ENCODE peak calls at places on chromosomes 3 and 15, in seven cellular contexts. T, S, J, V, M, H and W are unnamed samples.

GRCh38 chr3:168889666-168890065 is 773.8 kb downstream of the MECOM start:
- DNase-seq in M (no peak), S (no peak), J (no peak), V (no peak), H (no peak), T (no peak), W (no peak)

GRCh38 chr3:80050826-80051601 is 283.2 kb upstream of the ROBO1 start:
- DNase-seq in S (no peak), H (no peak), V (no peak), M (no peak), J (no peak), T (peak), W (no peak)

GRCh38 chr3:181941250-181941649 is 229.5 kb downstream of the SOX2 start:
- DNase-seq in V (no peak), J (no peak), M (no peak), S (no peak), H (no peak), T (no peak), W (no peak)

GRCh38 chr3:11005686-11006256 is 13.2 kb downstream of the SLC6A1 start:
- DNase-seq in M (no peak), T (no peak), V (no peak), H (no peak), S (peak), J (no peak), W (no peak)

GRCh38 chr15:74726774-74727164 is 1.4 kb upstream of the CYP1A1 start:
- DNase-seq in M (no peak), T (no peak), V (no peak), J (no peak), S (no peak), H (no peak), W (no peak)

GRCh38 chr15:57560976-57561711 is 30.6 kb upstream of the MYZAP start:
- DNase-seq in T (peak), S (peak), M (peak), H (peak), J (peak), V (peak), W (peak)

GRCh38 chr3:56958879-56959607 is 101.4 kb upstream of the SPATA12 start:
- DNase-seq in J (no peak), T (no peak), V (no peak), S (no peak), H (no peak), M (no peak), W (no peak)

GRCh38 chr3:172221550-172221949 is 182.2 kb downstream of the FNDC3B start:
- DNase-seq in S (peak), V (peak), M (no peak), T (no peak), H (no peak), J (peak), W (peak)

GRCh38 chr3:170690133-170690981 is 104.5 kb upstream of the SLC7A14 start:
- DNase-seq in M (peak), S (peak), T (peak), J (no peak), H (peak), V (peak), W (peak)

GRCh38 chr15:92391640-92392039 is 2.0 kb upstream of the ST8SIA2 start:
- DNase-seq in T (peak), J (peak), M (no peak), V (no peak), S (peak), H (no peak), W (peak)

GRCh38 chr3:38658886-38659285 is 9.4 kb upstream of the SCN5A start:
- DNase-seq in S (no peak), M (no peak), V (no peak), J (no peak), T (no peak), H (peak), W (no peak)

GRCh38 chr3:38657369-38657768 is 7.9 kb upstream of the SCN5A start:
- DNase-seq in S (no peak), H (no peak), M (no peak), T (no peak), V (no peak), J (no peak), W (no peak)

DNA sequence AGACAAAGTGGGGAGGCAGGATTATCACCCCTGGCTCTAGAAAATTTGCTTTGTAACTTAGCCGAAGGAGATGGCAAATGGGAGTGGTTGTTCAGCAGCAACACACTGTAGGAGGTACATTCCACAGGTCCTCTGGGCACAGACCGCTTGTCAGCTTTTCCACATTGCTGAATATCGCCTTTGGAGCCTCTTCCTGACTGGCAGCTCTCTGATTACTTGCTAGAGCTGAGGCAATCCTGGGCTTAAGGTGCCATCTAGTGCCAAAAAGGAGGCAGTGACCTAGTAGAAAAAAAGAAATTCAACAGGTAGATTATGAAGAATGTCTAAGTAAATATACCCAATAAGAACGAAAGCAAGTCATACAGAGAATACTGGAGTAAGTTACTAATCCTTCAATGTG is 13.1 kb upstream of the SCN5A start:
- DNase-seq in J (no peak), M (no peak), T (peak), V (peak), S (peak), H (no peak), W (peak)
- TF ChIP-seq CTCF in J (peak), M (peak), T (peak), V (peak), S (peak), H (peak), W (peak)

GRCh38 chr15:69410290-69410874 is 3.8 kb upstream of the KIF23 start:
- DNase-seq in J (no peak), H (peak), S (peak), M (no peak), T (peak), V (peak), W (peak)
- TF ChIP-seq CTCF in J (peak), H (peak), S (peak), M (no peak), T (peak), V (peak), W (peak)

DNA sequence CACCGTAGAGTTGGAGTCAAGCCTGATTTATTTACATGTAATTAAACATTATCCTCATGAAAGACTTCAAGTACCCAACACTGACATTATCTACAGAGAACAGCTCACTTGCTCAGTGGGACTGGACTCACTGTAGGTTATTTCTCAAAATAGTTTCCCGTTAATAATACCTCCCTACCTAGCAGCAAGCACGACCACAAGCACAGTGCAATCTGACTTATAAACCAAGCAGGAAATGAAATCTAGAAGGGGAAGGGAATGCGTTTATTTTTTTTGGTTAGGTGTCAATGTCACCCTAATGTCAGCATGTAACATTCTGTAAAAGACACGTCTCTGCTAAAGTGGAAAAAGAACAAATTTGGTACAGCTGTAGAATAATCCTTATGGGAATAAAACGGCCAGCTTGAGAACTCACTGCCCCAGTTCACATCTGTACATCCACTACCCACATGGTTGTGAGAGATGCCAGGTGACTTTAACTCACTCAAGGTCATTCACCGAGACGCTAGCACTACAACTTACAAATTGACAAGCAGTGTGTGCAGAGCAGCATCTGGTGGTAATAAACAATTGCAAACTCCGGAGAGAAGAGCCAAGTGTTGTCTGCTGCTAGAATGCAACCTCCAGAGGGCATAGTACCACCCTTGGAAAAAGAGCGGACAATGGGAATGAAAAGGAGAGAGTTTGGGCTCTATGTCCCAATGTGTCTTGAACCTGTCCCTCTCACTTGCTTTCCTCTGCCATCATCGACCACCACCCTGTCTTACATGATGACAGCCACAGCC is 242.5 kb downstream of the CADPS start:
- DNase-seq in T (no peak), V (peak), M (no peak), H (no peak), S (no peak), J (no peak), W (no peak)
- TF ChIP-seq CTCF in T (peak), V (peak), M (no peak), H (no peak), S (peak), J (no peak), W (peak)

DNA sequence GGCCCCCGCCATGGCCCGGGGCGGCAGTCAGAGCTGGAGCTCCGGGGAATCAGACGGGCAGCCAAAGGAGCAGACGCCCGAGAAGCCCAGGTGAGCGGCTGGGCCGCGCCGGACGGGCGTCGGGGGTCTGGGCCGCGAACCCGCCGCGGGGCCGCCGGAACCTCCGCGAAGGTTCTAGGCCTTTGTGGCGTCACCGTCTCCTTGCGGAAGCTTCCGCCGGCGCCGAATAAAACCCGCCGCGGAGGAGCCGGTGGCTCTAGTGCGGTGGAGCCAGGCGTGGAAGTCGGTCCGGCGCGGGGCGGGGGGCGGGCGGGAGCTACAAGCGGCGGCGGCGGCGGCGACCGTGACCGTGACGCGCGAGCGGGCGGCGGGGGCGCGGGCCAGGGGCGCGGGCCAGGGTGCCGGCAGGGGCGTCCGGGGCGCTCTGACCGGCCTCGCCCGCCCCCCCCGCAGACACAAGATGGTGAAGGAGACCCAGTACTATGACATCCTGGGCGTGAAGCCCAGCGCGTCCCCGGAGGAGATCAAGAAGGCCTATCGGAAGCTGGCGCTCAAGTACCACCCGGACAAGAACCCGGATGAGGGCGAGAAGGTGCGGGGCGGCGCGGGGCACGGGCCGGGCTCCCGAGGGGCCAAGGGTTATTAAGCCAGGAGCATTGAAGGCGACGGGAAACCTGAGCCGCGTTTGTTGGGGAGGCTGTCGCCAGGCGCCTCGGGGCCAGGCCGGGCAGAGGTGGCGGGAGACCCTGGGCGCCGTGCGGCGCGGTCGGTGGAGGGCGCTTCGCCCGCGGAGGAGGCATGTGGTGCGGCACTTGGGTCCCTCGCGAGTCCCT is at the start of gene DNAJA4:
- DNase-seq in M (no peak), V (peak), T (peak), H (no peak), J (peak), S (peak), W (no peak)
- TF ChIP-seq CTCF in M (no peak), V (no peak), T (no peak), H (peak), J (no peak), S (peak), W (no peak)

GRCh38 chr15:77107068-77107467 is 36.2 kb upstream of the TSPAN3 start:
- DNase-seq in S (peak), M (no peak), V (peak), J (no peak), H (no peak), T (peak), W (no peak)

GRCh38 chr15:77111813-77112212 is 40.9 kb upstream of the TSPAN3 start:
- DNase-seq in M (no peak), S (no peak), J (no peak), H (no peak), T (no peak), V (no peak), W (no peak)

GRCh38 chr15:77112819-77113569 is 42.1 kb upstream of the TSPAN3 start:
- DNase-seq in H (peak), J (no peak), V (peak), T (no peak), M (no peak), S (no peak), W (no peak)

GRCh38 chr15:77104155-77104554 is 33.2 kb upstream of the TSPAN3 start:
- DNase-seq in S (peak), H (no peak), M (no peak), J (peak), V (peak), T (no peak), W (peak)

DNA sequence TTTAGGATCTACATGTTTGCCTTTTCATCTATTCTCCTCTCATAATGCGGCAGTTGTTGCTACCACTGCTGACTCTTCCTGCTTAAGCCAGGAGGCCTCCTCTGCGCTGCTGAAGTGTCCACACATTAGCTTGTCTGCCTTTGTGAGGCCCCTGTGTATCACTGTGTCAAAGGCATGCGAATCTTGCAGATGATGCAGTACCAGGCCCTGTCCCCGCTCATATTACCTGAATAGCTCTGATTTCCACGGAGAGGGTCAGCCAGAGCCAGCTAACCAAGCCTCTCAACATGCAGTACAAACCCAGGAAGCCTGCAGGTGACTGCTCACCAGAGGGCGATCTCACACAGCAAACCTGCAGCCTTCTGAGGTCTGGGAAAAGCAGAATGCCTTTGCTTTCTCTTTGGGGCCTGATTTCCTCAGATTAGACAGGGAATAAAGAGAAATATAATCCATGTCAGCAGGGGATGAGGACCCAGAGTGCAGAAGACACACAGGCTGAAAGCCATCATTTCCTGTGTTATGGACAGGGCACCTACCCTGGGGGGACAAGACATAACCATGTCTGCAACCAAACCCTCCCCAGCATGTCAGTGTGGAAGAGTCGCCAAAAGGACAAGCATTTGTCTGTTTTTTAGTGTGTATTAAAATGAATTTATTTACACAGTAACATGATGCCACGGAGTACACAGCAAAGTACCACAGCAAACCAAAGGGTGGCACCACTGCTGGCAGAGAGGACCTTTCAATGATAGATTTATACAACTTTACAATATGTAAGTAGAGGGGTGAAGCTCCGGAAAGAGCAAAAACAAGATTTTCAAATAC is 36.8 kb upstream of the TSPAN3 start:
- DNase-seq in J (peak), S (peak), T (peak), H (peak), M (peak), V (peak), W (peak)
- TF ChIP-seq CTCF in J (peak), S (peak), T (peak), H (peak), M (peak), V (peak), W (peak)